ENCODE peak calls at places on chromosome 19, in four cellular contexts. P, Z, J and Q are unnamed samples.

GRCh38 chr19:7844951-7845350 is 14.9 kb downstream of the EVI5L start:
- DNase-seq in P (no peak), Z (no peak), J (no peak), Q (no peak)

GRCh38 chr19:17302391-17303166 is 646 bp downstream of the ABHD8 start:
- DNase-seq in P (peak), Z (peak), J (no peak), Q (no peak)

GRCh38 chr19:17098326-17098725 is 22.7 kb downstream of the MYO9B start:
- DNase-seq in P (no peak), Z (no peak), J (no peak), Q (no peak)

GRCh38 chr19:10091892-10092641 is 6.0 kb downstream of the SHFL start:
- DNase-seq in P (no peak), Z (no peak), J (no peak), Q (no peak)

GRCh38 chr19:42246143-42246868 is 3.9 kb upstream of the GSK3A start:
- DNase-seq in P (peak), Z (peak), J (peak), Q (peak)

GRCh38 chr19:29089315-29089855 is 123.6 kb downstream of the UQCRFS1 start:
- DNase-seq in P (no peak), Z (no peak), J (no peak), Q (no peak)

GRCh38 chr19:57599761-57600383 is at the start of gene ZNF530:
- DNase-seq in P (peak), Z (peak), J (peak), Q (peak)

GRCh38 chr19:34173145-34173956 is 1.0 kb downstream of the LSM14A start:
- DNase-seq in P (peak), Z (peak), J (peak), Q (peak)

GRCh38 chr19:37719111-37719926 is at the start of gene ZNF607:
- DNase-seq in P (peak), Z (peak), J (peak), Q (peak)
- TF ChIP-seq CTCF in P (peak), Z (peak), J (no peak), Q (no peak)

GRCh38 chr19:35476149-35476548 is 14.1 kb downstream of the KRTDAP start:
- DNase-seq in P (no peak), Z (peak), J (peak), Q (no peak)
- TF ChIP-seq CTCF in P (peak), Z (peak), J (no peak), Q (no peak)

DNA sequence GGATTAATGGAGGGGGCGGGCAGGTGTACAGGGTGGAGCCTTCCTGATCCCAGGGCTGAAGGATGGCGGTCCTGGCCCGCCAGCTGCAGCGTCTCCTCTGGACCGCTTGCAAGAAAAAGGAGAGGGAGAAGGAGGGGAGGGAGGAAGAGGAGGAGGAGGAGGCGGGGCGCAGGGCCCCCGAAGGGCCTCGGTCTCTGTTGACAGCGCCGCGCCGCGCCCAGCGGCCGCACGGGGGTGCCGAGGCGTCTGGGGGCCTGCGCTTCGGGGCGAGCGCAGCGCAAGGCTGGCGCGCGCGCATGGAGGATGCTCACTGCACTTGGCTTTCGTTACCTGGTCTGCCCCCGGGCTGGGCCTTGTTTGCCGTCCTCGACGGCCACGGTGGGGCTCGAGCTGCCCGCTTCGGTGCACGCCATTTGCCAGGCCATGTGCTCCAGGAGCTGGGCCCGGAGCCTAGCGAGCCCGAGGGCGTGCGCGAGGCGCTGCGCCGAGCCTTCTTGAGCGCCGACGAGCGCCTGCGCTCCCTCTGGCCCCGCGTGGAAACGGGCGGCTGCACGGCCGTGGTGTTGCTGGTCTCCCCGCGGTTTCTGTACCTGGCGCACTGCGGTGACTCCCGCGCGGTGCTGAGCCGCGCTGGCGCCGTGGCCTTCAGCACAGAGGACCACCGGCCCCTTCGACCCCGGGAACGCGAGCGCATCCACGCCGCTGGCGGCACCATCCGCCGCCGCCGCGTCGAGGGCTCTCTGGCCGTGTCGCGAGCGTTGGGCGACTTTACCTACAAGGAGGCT is at the start of gene PPM1N:
- DNase-seq in P (no peak), Z (peak), J (peak), Q (peak)
- TF ChIP-seq CTCF in P (peak), Z (no peak), J (no peak), Q (no peak)

GRCh38 chr19:11792942-11793341 is 5.4 kb upstream of the ZNF491 start:
- DNase-seq in P (no peak), Z (no peak), J (no peak), Q (no peak)

GRCh38 chr19:11797491-11797890 is 832 bp upstream of the ZNF491 start:
- DNase-seq in P (peak), Z (peak), J (peak), Q (peak)

DNA sequence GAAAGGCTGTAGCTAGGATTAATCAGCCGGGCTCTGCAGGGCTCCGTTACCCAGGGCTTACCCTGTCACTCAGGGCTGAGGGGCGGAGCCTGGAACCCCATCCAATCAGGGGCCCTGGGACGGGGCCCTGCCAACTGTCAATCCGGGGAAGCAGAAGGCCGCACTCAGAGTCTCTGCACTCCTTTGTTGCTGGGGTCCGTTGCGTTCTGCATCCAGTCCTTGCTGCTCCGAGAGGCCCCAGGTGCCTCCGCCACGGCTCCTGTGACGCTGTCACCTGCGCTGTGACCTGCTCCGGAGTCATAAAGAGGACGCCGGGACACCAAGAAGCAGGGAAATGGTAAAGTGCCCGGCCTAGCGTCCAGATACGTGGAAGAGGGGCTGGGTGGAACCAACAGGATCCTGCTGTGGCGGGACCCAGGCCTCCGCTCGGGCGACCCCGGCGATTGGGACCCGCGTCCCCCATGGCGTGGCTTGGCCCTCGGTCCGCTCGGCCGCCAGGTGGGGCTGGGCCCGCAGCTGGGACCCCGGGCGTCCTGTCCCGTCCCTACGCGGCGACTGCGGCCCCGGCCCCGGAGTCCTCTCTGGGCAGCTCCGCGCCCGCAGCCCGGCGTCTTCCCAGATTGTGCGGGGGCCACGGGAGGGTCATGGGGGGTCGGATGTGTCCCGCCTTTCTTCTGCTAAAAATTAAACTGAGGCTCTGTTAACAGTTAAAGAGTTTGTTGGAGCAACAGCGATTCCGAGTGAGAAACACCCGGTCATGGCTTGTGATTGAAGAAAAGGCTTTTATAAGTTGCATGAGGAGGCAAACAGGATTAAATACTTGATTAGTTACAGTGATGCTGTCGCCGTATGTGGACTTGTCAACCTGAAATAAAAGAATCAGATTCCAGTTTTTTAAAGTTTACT is at the start of gene ZNF491:
- DNase-seq in P (peak), Z (peak), J (peak), Q (no peak)
- TF ChIP-seq CTCF in P (peak), Z (no peak), J (no peak), Q (no peak)

DNA sequence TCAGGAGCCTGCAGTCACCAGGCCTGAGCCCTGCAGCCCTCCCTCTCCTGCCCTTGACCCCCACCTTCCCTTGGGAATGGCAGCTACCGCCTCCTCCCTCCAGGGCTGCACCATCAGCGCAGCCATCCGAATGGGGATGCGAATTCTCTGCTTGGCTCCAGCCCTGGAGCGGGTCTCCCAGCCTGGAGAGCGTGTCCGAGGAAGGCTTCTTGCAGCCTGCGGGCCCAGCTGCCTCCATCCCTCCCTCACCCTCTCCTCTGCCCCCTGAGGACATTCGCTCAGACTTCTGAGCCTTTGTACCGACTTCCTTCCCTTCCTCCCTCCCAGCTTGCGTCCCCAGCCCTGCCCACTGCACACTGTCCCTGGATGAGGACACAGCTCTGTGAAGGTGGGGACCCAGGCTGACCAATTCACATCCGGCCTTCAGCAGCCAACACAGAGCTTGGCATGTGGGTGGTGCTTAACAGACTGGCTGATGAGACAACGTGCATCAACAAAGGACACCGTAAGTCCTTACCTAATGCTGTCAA is 6.0 kb upstream of the NKPD1 start:
- DNase-seq in P (no peak), Z (peak), J (no peak), Q (no peak)
- TF ChIP-seq CTCF in P (no peak), Z (no peak), J (no peak), Q (no peak)

GRCh38 chr19:40584007-40584406 is 7.3 kb downstream of the SHKBP1 start:
- DNase-seq in P (peak), Z (no peak), J (no peak), Q (no peak)
- TF ChIP-seq CTCF in P (peak), Z (no peak), J (no peak), Q (peak)

DNA sequence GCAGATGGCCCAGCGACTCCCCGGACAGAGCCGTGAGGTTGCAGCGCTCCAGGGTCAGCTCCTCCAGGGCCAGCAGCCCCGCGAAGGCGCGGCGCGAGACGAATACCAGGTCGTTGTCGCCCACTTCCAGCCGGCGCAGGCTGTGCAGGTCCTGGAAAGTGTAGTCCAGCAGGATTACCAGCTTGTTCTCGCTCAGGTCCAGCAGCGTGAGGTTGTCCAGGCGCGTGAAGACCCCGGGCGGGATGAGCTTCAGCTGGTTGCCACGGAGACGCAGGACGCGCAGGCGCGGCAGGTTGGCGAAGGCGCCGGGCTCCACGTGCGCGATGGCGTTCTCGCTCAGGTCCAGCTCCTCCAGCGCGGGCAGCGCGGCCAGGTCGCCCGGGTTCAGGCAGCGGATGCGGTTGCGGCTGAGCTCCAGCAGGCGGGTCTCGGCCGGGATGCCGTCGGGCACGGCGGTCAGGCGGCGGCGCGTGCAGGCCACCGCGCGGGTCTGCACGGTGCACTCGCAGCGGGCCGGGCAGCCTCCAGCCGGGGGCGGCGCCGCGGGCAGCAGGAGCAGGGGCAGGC is 9.3 kb upstream of the PEAK3 start:
- DNase-seq in P (no peak), Z (peak), J (peak), Q (no peak)
- TF ChIP-seq CTCF in P (no peak), Z (no peak), J (no peak), Q (no peak)

GRCh38 chr19:11964858-11965645 is at the start of gene ZNF763:
- DNase-seq in P (peak), Z (peak), J (peak), Q (no peak)

GRCh38 chr19:11964496-11964857 is 363 bp upstream of the ZNF763 start:
- DNase-seq in P (no peak), Z (peak), J (no peak), Q (no peak)

DNA sequence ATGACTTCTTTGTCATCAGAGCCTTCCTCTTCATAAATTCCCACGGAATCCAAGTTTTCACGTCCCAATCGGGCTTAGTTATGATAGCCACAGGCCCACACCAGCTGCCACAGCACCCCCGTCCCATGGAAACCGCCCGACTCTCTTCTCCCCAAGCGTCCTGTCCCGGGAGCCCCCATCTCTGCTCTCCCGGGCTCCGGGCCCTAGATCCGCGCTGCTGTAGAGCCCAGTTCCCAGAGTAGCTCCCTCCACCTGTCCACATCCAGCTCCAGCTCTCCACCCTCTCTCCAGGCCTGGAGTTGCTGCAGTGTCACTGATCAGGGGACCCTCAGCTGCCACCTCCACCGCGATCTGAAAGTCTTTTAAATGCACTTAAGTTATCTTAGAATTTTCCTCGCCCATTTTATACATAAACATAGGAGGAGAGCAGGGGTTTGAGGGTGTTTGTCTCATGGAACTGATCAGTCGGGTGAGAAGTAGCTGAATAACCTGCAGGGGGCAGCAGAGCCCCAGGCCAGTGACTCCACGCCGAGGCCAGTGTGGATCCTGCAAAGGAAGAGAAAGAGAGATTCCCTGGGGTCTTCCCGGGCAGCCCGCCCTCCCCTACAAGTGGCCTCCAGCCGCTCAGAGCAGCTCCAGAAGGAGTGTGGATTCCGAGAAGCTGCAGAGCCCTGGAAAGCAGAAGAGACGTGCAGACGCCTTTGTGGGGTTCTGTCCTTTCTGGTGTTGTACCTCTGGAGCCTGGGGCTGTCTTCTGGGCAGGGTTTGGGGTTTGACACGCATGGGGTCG is 1.1 kb upstream of the ZNF763 start:
- DNase-seq in P (peak), Z (peak), J (peak), Q (no peak)
- TF ChIP-seq CTCF in P (peak), Z (peak), J (no peak), Q (no peak)

GRCh38 chr19:48085904-48086864 is 24.4 kb downstream of the PLA2G4C start:
- DNase-seq in P (no peak), Z (peak), J (no peak), Q (no peak)
- TF ChIP-seq CTCF in P (no peak), Z (no peak), J (no peak), Q (no peak)

DNA sequence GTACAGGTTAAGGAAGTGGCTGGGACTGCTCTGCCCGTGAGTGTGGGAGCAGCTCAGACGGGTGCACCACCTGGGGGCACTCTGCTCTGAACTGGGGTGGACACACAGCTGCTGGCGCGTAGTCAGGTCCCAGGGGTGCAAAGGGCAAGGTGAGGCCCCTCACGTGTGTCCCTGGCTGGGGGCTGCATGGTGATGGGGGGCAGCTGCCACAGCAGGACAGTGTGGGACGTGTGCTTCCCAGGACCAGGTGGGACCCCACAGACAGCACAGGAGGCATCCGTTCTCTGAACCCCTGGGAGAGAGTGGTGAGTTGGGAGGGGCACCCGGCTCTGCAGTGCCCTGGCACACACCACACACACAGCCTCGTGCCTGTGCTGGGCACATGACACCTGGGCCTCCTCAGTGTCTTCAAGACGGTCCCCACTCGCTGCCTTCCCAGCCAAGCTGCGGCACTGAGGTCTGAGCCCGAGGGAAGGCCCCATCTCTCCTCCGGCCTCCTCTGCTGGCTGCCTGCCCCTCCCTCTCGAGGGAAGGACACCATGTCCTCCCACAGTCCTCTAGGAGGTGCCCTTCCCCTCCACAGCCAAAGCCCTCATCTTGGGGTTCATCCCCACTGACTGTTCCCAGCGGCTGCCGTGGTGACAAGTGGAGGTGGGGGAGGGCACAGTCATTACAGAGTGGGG is 24.7 kb downstream of the CILP2 start:
- DNase-seq in P (no peak), Z (no peak), J (no peak), Q (no peak)
- TF ChIP-seq CTCF in P (no peak), Z (no peak), J (no peak), Q (no peak)